ENCODE peak calls at places on chromosomes 11 and 22, in four cellular contexts. G, J, K and S are unnamed samples.

GRCh38 chr11:57331720-57332119 is 4.0 kb downstream of the SSRP1 start:
- DNase-seq in G (no peak), J (no peak), K (no peak), S (no peak)

GRCh38 chr22:38955926-38956325 is 1.5 kb upstream of the APOBEC3A start:
- DNase-seq in G (no peak), J (no peak), K (no peak), S (peak; percentile 39)

GRCh38 chr11:68683086-68683951 is 1.0 kb upstream of the GAL start:
- DNase-seq in G (no peak), J (no peak), K (no peak), S (peak; percentile 55)

GRCh38 chr11:118929496-118930151 is 3.9 kb upstream of the BCL9L start:
- DNase-seq in G (peak; percentile 34), J (peak; percentile 89), K (peak; percentile 76), S (peak; percentile 91)

GRCh38 chr11:74853223-74853622 is 95.7 kb downstream of the XRRA1 start:
- DNase-seq in G (no peak), J (no peak), K (no peak), S (no peak)

GRCh38 chr11:17786824-17787525 is 52.4 kb downstream of the KCNC1 start:
- DNase-seq in G (peak; percentile 66), J (peak; percentile 78), K (no peak), S (peak; percentile 39)

GRCh38 chr11:40162901-40163300 is 1296.6 kb downstream of the LRRC4C start:
- DNase-seq in G (no peak), J (no peak), K (no peak), S (no peak)

GRCh38 chr11:114075891-114076441 is 16.5 kb downstream of the ZBTB16 start:
- DNase-seq in G (peak; percentile 3), J (peak; percentile 33), K (peak; percentile 41), S (peak; percentile 78)

GRCh38 chr22:19629331-19629719 is 85.0 kb upstream of the SEPTIN5 start:
- DNase-seq in G (no peak), J (no peak), K (no peak), S (no peak)

GRCh38 chr11:130246719-130247118 is 68.0 kb downstream of the ZBTB44 start:
- DNase-seq in G (no peak), J (peak; percentile 6), K (no peak), S (no peak)

GRCh38 chr22:46742576-46743221 is 4.6 kb upstream of the CERK start:
- DNase-seq in G (no peak), J (peak; percentile 13), K (no peak), S (no peak)

GRCh38 chr11:68330700-68331337 is 18.4 kb downstream of the LRP5 start:
- DNase-seq in G (no peak), J (no peak), K (no peak), S (no peak)

GRCh38 chr11:31798057-31799035 is 12.8 kb downstream of the PAX6 start:
- DNase-seq in G (no peak), J (no peak), K (no peak), S (no peak)

GRCh38 chr22:37290737-37291136 is 8.4 kb downstream of the CYTH4 start:
- DNase-seq in G (peak; percentile 68), J (peak; percentile 55), K (no peak), S (no peak)

GRCh38 chr11:40235841-40236240 is 1223.6 kb downstream of the LRRC4C start:
- DNase-seq in G (no peak), J (no peak), K (no peak), S (no peak)

GRCh38 chr22:49815641-49816071 is 12.0 kb downstream of the BRD1 start:
- DNase-seq in G (no peak), J (no peak), K (no peak), S (no peak)

GRCh38 chr11:82831364-82831763 is 68.9 kb downstream of the PRCP start:
- DNase-seq in G (no peak), J (no peak), K (no peak), S (no peak)

GRCh38 chr11:57402188-57403066 is 12.0 kb upstream of the PRG2 start:
- DNase-seq in G (peak; percentile 55), J (peak; percentile 23), K (no peak), S (no peak)

GRCh38 chr22:45552017-45552411 is 49.3 kb downstream of the FBLN1 start:
- DNase-seq in G (no peak), J (no peak), K (no peak), S (no peak)

GRCh38 chr22:24968066-24968561 is 15.6 kb downstream of the KIAA1671 start:
- DNase-seq in G (peak; percentile 87), J (no peak), K (no peak), S (no peak)

GRCh38 chr11:68950268-68950667 is 30.5 kb downstream of the MRGPRD start:
- DNase-seq in G (peak; percentile 22), J (peak; percentile 28), K (no peak), S (no peak)

GRCh38 chr11:87809256-87809655 is 366.0 kb downstream of the RAB38 start:
- DNase-seq in G (no peak), J (no peak), K (no peak), S (no peak)

GRCh38 chr22:46731246-46732040 is 6.6 kb downstream of the CERK start:
- DNase-seq in G (no peak), J (peak; percentile 62), K (no peak), S (no peak)

GRCh38 chr11:79561496-79561895 is 120.7 kb upstream of the TENM4 start:
- DNase-seq in G (no peak), J (no peak), K (no peak), S (no peak)

GRCh38 chr22:37270928-37271650 is 11.2 kb upstream of the CYTH4 start:
- DNase-seq in G (no peak), J (peak; percentile 58), K (no peak), S (no peak)

GRCh38 chr22:26470807-26471206 is 12.8 kb downstream of the HPS4 start:
- DNase-seq in G (no peak), J (no peak), K (no peak), S (no peak)

GRCh38 chr11:1276061-1276790 is 33.2 kb downstream of the TOLLIP start:
- DNase-seq in G (no peak), J (no peak), K (no peak), S (no peak)

GRCh38 chr11:62543680-62544444 is 2.7 kb downstream of the AHNAK start:
- DNase-seq in G (peak; percentile 13), J (peak; percentile 36), K (no peak), S (no peak)

GRCh38 chr22:20566420-20567260 is 59.2 kb downstream of the MED15 start:
- DNase-seq in G (peak; percentile 51), J (peak; percentile 91), K (peak; percentile 72), S (peak; percentile 83)

GRCh38 chr11:40403321-40403720 is 1056.1 kb downstream of the LRRC4C start:
- DNase-seq in G (no peak), J (no peak), K (no peak), S (no peak)

GRCh38 chr11:45809456-45810395 is 4.8 kb downstream of the SLC35C1 start:
- DNase-seq in G (no peak), J (no peak), K (no peak), S (no peak)

GRCh38 chr11:64803163-64803845 is at the start of gene MAP4K2:
- DNase-seq in G (peak; percentile 73), J (peak; percentile 89), K (peak; percentile 88), S (peak; percentile 96)

GRCh38 chr22:40487663-40488249 is 117.4 kb downstream of the SGSM3 start:
- DNase-seq in G (no peak), J (peak; percentile 50), K (no peak), S (no peak)

GRCh38 chr11:59669611-59670009 is 773 bp upstream of the PATL1 start:
- DNase-seq in G (no peak), J (peak; percentile 66), K (no peak), S (no peak)

GRCh38 chr11:44270403-44271192 is 39.3 kb downstream of the ALX4 start:
- DNase-seq in G (no peak), J (peak; percentile 50), K (no peak), S (peak; percentile 22)

GRCh38 chr11:117026593-117027330 is 71.5 kb downstream of the SIK3 start:
- DNase-seq in G (peak; percentile 31), J (peak; percentile 76), K (no peak), S (no peak)

GRCh38 chr11:64854534-64855502 is 10.4 kb upstream of the CDC42BPG start:
- DNase-seq in G (peak; percentile 99), J (peak; percentile 97), K (peak; percentile 73), S (peak; percentile 87)

GRCh38 chr22:49734390-49734789 is 93.3 kb downstream of the BRD1 start:
- DNase-seq in G (no peak), J (no peak), K (no peak), S (peak; percentile 58)